ENCODE peak calls at places on chromosomes 4 and X, in six cellular contexts. X is PC-3, Q is thyroid gland, N is transverse colon, B is neural progenitor cell, Y is heart left ventricle. G is an unnamed sample.

GRCh38 chr4:149746281-149746680 is 69.4 kb downstream of the IQCM start:
- DNase-seq in X (no peak), Q (no peak), N (no peak), B (no peak), Y (no peak), G (no peak)

GRCh38 chrX:152932598-152933175 is 34.8 kb downstream of the ZNF185 start:
- DNase-seq in X (no peak), Q (no peak), N (no peak), B (no peak), Y (no peak), G (no peak)

GRCh38 chrX:7086384-7086783 is 61.1 kb upstream of the STS start:
- DNase-seq in X (no peak), Q (no peak), N (no peak), B (no peak), Y (no peak), G (no peak)

GRCh38 chrX:105463483-105463882 is 243.0 kb upstream of the TEX13A start:
- DNase-seq in X (peak; percentile 23), Q (no peak), N (no peak), B (no peak), Y (no peak), G (no peak)

GRCh38 chrX:131802836-131803626 is 220.1 kb upstream of the STK26 start:
- DNase-seq in X (peak; percentile 63), Q (no peak), N (peak; percentile 84), B (no peak), Y (peak; percentile 17), G (peak; percentile 26)

GRCh38 chrX:139936259-139936658 is 3.4 kb upstream of the ATP11C start:
- DNase-seq in X (peak; percentile 26), Q (no peak), N (no peak), B (no peak), Y (no peak), G (no peak)

GRCh38 chrX:131827935-131828334 is 195.2 kb upstream of the STK26 start:
- DNase-seq in X (peak; percentile 55), Q (no peak), N (no peak), B (peak; percentile 79), Y (no peak), G (no peak)

GRCh38 chr4:27638163-27638915 is 777.7 kb downstream of the STIM2 start:
- DNase-seq in X (peak; percentile 37), Q (no peak), N (no peak), B (no peak), Y (no peak), G (no peak)

GRCh38 chr4:158781963-158782362 is 13.1 kb downstream of the FNIP2 start:
- DNase-seq in X (no peak), Q (no peak), N (no peak), B (no peak), Y (no peak), G (no peak)

GRCh38 chr4:163932504-163932903 is 438.0 kb downstream of the TMA16 start:
- DNase-seq in X (no peak), Q (no peak), N (no peak), B (no peak), Y (no peak), G (no peak)
- H3K9me3 ChIP-seq in X (no peaks in the 10 kb centered on the region), Q (no peaks in the 10 kb centered on the region), N (no peaks in the 10 kb centered on the region), B (no peaks in the 10 kb centered on the region), Y (no peaks in the 10 kb centered on the region), G (no peaks in the 10 kb centered on the region)

GRCh38 chr4:7058792-7059191 is 9.1 kb downstream of the GRPEL1 start:
- DNase-seq in X (no peak), Q (no peak), N (no peak), B (no peak), Y (no peak), G (no peak)
- H3K36me3 ChIP-seq in X (peaks cover 46% of the 10 kb centered on the region), Q (peaks cover 60% of the 10 kb centered on the region), N (peaks cover 52% of the 10 kb centered on the region), B (peaks cover 6% of the 10 kb centered on the region), Y (peaks cover 79% of the 10 kb centered on the region), G (peaks cover 66% of the 10 kb centered on the region)

GRCh38 chr4:9804918-9805317 is 23.5 kb downstream of the DRD5 start:
- DNase-seq in X (no peak), Q (no peak), N (no peak), B (no peak), Y (no peak), G (no peak)
- TF ChIP-seq CTCF in X (no peak), Q (no peak), N (no peak), B (no peak), Y (no peak), G (no peak)

DNA sequence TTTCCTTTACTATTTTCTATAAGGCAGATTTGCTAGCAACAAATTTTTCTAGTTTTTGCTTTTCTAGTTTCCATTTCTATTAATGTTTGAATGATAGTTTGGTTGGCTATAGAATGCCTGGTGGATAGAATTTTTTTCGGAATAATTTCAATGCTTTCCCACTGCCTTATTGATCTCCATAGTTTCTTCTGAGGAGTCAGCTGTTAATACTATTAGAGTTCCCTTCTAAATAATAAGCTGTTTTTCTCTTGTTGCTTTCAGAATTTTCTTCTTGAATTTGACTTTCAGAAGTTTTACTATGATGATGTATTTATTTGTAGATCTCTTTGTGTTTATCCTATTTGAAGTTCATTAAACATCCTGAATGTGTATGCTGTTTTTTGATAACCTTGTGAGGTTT is 91.8 kb downstream of the VSIG4 start:
- DNase-seq in X (no peak), Q (no peak), N (no peak), B (no peak), Y (no peak), G (no peak)
- H3K9me3 ChIP-seq in X (no peaks in the 10 kb centered on the region), Q (no peaks in the 10 kb centered on the region), N (no peaks in the 10 kb centered on the region), B (peaks cover 16% of the 10 kb centered on the region), Y (no peaks in the 10 kb centered on the region), G (no peaks in the 10 kb centered on the region)

DNA sequence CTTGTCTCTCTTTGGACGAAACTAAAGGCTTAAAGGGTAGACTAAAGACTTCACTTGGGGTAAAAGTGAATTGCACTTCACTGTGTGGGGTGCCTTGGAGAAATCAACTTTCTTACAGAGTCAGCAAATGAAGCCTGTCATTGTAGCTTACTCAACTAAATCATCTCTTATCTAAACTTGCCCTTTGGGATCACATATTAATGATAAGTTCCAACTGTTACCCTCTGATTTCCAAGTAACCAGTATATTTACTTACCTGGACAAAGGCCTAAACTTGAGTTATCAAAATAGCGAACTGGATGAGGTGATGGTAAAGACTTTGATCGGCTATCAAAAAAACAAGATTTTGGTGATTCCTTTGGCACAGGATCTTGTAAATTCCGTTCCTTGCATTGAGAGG is 8.9 kb upstream of the BDH2 start:
- DNase-seq in X (no peak), Q (no peak), N (no peak), B (no peak), Y (no peak), G (no peak)
- H3K36me3 ChIP-seq in X (peaks cover 31% of the 10 kb centered on the region), Q (no peaks in the 10 kb centered on the region), N (no peaks in the 10 kb centered on the region), B (peaks cover 10% of the 10 kb centered on the region), Y (no peaks in the 10 kb centered on the region), G (no peaks in the 10 kb centered on the region)

GRCh38 chr4:151604238-151604637 is 156.6 kb downstream of the GATB start:
- DNase-seq in X (peak; percentile 36), Q (no peak), N (no peak), B (no peak), Y (no peak), G (no peak)
- TF ChIP-seq CTCF in X (peak; percentile 59), Q (no peak), N (peak; percentile 16), B (peak; percentile 49), Y (peak; percentile 15), G (no peak)

GRCh38 chrX:108420481-108420880 is 17.7 kb downstream of the COL4A6 start:
- DNase-seq in X (no peak), Q (no peak), N (no peak), B (no peak), Y (no peak), G (no peak)

GRCh38 chrX:108417257-108417656 is 21.0 kb downstream of the COL4A6 start:
- DNase-seq in X (no peak), Q (no peak), N (no peak), B (no peak), Y (no peak), G (no peak)

GRCh38 chrX:108415891-108416290 is 22.3 kb downstream of the COL4A6 start:
- DNase-seq in X (peak; percentile 80), Q (no peak), N (no peak), B (no peak), Y (no peak), G (no peak)

GRCh38 chrX:108415146-108415545 is 23.1 kb downstream of the COL4A6 start:
- DNase-seq in X (peak; percentile 59), Q (no peak), N (no peak), B (no peak), Y (no peak), G (no peak)

DNA sequence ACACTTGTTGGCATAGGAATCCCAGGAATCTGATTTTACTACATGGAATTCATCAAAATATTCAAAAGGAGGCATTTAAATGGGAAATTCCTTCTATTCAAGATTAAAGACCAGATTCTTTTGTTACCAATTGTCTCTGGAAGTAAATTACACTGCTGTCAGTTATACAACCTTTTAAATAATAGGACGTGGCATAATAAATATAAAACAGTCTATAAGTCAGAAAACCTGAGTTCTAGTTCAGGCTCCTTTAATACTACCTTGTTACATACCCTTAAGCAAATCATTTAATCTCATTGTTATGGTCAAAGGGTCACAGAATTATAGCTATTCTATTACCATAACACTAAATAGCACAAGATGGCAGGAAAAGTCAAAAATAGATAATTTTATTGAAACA is 18.8 kb downstream of the COL4A6 start:
- DNase-seq in X (no peak), Q (no peak), N (no peak), B (no peak), Y (no peak), G (no peak)
- H3K9me3 ChIP-seq in X (no peaks in the 10 kb centered on the region), Q (no peaks in the 10 kb centered on the region), N (no peaks in the 10 kb centered on the region), B (no peaks in the 10 kb centered on the region), Y (no peaks in the 10 kb centered on the region), G (no peaks in the 10 kb centered on the region)

DNA sequence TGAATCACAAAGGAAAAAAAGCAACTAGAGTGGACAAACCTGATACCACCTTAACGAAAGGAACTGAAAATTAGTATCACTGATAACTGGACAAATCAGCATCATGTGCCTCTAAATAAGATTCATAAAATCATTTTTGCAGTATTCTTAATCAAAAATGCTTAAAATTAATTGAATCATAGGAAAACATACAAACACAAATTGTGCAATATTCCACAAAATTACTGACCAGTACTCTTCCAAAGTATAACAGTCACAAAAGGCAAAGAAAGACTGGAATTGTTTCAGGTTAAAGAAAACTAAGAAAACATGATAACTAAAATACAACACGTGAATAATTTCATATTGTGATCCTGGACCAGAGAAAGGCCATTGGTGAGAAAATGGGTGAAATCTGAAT is 27.1 kb downstream of the FBXW7 start:
- DNase-seq in X (no peak), Q (no peak), N (no peak), B (no peak), Y (no peak), G (no peak)
- H3K36me3 ChIP-seq in X (no peaks in the 10 kb centered on the region), Q (no peaks in the 10 kb centered on the region), N (no peaks in the 10 kb centered on the region), B (no peaks in the 10 kb centered on the region), Y (no peaks in the 10 kb centered on the region), G (no peaks in the 10 kb centered on the region)

DNA sequence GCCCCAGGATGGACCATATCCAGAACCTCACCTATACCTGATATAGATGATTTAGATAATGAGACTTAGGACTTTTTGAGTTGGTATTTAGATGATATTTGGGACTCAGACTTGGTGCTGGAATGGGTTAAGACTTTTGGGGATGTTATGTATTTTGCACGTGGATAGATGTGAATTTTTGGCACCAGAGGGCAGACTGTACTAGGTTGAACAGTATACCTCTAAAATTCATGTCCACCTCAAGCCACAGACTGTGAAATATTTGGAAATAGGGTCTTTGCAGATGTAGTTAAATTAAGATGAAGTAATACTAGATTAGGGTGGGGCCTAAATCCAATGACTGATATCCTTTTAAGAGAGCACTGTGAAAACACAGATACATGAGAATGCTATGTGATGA is 15.6 kb downstream of the RBM41 start:
- DNase-seq in X (peak; percentile 10), Q (no peak), N (no peak), B (no peak), Y (no peak), G (no peak)
- TF ChIP-seq CTCF in X (peak; percentile 49), Q (no peak), N (no peak), B (peak; percentile 15), Y (no peak), G (no peak)

GRCh38 chrX:74262472-74263209 is 41.3 kb upstream of the ZCCHC13 start:
- DNase-seq in X (peak; percentile 64), Q (no peak), N (no peak), B (peak; percentile 21), Y (no peak), G (no peak)

GRCh38 chrX:74259879-74260491 is 44.0 kb upstream of the ZCCHC13 start:
- DNase-seq in X (no peak), Q (no peak), N (no peak), B (no peak), Y (no peak), G (no peak)
- H3K9me3 ChIP-seq in X (no peaks in the 10 kb centered on the region), Q (no peaks in the 10 kb centered on the region), N (no peaks in the 10 kb centered on the region), B (peaks cover 16% of the 10 kb centered on the region), Y (no peaks in the 10 kb centered on the region), G (no peaks in the 10 kb centered on the region)